ENCODE peak calls at places on chromosomes 16 and 17, in four cellular contexts. M is K562, W is GM12878, X is GM12891. F is an unnamed sample.

GRCh38 chr16:87474566-87474996 is 18.2 kb downstream of the ZCCHC14 start:
- DNase-seq in M (no peak), W (no peak), X (no peak), F (no peak)

GRCh38 chr17:2996208-2996855 is 67.1 kb downstream of the OR1D5 start:
- DNase-seq in M (no peak), W (no peak), X (no peak), F (no peak)

GRCh38 chr17:11031787-11032186 is 193.9 kb upstream of the PIRT start:
- DNase-seq in M (peak; percentile 3), W (no peak), X (no peak), F (no peak)

GRCh38 chr16:66711581-66711980 is 15.0 kb upstream of the CMTM4 start:
- DNase-seq in M (no peak), W (no peak), X (no peak), F (no peak)

GRCh38 chr17:72510454-72511016 is 389.7 kb downstream of the SOX9 start:
- DNase-seq in M (no peak), W (peak; percentile 92), X (no peak), F (no peak)

GRCh38 chr17:61157246-61157887 is 242.3 kb upstream of the TBX2 start:
- DNase-seq in M (no peak), W (no peak), X (no peak), F (no peak)

GRCh38 chr17:9575381-9576072 is at the start of gene STX8:
- DNase-seq in M (peak; percentile 79), W (peak; percentile 48), X (peak; percentile 69), F (peak; percentile 82)

GRCh38 chr17:75688209-75688771 is 21.2 kb downstream of the SAP30BP start:
- DNase-seq in M (no peak), W (no peak), X (no peak), F (peak; percentile 76)

GRCh38 chr17:76138234-76138895 is 2.7 kb downstream of the FOXJ1 start:
- DNase-seq in M (no peak), W (no peak), X (no peak), F (no peak)

GRCh38 chr17:16459850-16460550 is 32.0 kb downstream of the LRRC75A start:
- DNase-seq in M (no peak), W (no peak), X (no peak), F (no peak)

GRCh38 chr17:31788956-31789355 is 70.1 kb downstream of the COPRS start:
- DNase-seq in M (no peak), W (no peak), X (no peak), F (no peak)

GRCh38 chr16:75263963-75264445 is 12.6 kb upstream of the BCAR1 start:
- DNase-seq in M (no peak), W (no peak), X (no peak), F (no peak)

GRCh38 chr17:43801844-43802243 is 21.6 kb downstream of the CFAP97D1 start:
- DNase-seq in M (no peak), W (no peak), X (no peak), F (no peak)
- TF ChIP-seq SPI1 in M (no peak), W (no peak), X (no peak), F (no peak)

GRCh38 chr16:27220527-27220926 is 17.2 kb downstream of the KDM8 start:
- DNase-seq in M (no peak), W (no peak), X (no peak), F (no peak)

GRCh38 chr16:27220991-27221390 is 17.7 kb downstream of the KDM8 start:
- DNase-seq in M (no peak), W (no peak), X (no peak), F (no peak)

GRCh38 chr16:27218756-27219155 is 15.4 kb downstream of the KDM8 start:
- DNase-seq in M (no peak), W (no peak), X (no peak), F (no peak)

GRCh38 chr16:27219161-27219560 is 15.8 kb downstream of the KDM8 start:
- DNase-seq in M (no peak), W (no peak), X (no peak), F (no peak)

GRCh38 chr16:27220120-27220519 is 16.8 kb downstream of the KDM8 start:
- DNase-seq in M (no peak), W (no peak), X (no peak), F (no peak)
- TF ChIP-seq SPI1 in M (no peak), W (no peak), X (no peak), F (no peak)

GRCh38 chr17:59851431-59852375 is 41.0 kb downstream of the TUBD1 start:
- DNase-seq in M (no peak), W (no peak), X (no peak), F (no peak)

GRCh38 chr17:59848778-59849177 is 44.0 kb downstream of the TUBD1 start:
- DNase-seq in M (no peak), W (no peak), X (no peak), F (no peak)

GRCh38 chr17:59856859-59857794 is 35.6 kb downstream of the TUBD1 start:
- DNase-seq in M (no peak), W (no peak), X (no peak), F (no peak)

GRCh38 chr17:59858167-59858790 is 34.5 kb downstream of the TUBD1 start:
- DNase-seq in M (no peak), W (no peak), X (no peak), F (no peak)

DNA sequence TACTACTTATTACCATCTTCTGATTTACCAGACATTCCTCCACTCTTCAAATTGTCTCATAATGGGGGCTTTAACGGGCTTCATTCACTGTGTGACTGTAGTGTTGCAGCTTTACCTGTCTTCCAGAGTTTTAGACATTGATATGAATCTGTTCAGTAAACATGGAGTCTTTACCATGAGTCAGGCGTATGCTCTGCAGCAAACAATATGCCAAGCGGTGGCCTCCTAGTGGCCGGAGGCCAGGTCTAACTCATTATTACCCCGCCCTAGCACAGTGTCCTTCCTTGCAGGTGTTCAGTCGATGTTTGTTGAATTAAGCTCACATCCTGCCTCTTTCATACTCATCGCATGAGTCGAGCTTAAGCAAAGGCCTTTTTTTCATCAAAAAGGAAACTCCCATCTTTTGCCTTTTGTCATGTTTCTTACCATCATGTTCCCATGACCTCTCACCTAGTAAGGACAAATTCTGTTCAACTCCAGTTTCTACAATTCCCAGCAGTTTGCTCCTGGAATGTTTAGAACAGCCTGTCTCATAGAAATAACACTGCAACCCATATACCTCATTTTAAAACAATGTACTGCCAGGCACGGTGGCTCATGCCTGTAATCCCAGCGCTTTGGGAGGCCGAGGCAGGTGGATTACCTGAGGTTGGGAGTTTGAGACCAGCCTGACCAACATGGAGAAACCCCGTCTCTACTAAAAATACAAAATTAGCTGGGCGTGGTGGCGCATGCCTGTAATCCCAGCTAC is 39.4 kb downstream of the TUBD1 start:
- DNase-seq in M (peak; percentile 68), W (no peak), X (peak; percentile 23), F (peak; percentile 23)
- TF ChIP-seq SPI1 in M (no peak), W (no peak), X (no peak), F (no peak)

GRCh38 chr16:5062790-5063765 is 2.7 kb downstream of the C16orf89 start:
- DNase-seq in M (no peak), W (no peak), X (no peak), F (no peak)
- TF ChIP-seq SPI1 in M (no peak), W (peak; percentile 38), X (peak; percentile 28), F (peak; percentile 9)

DNA sequence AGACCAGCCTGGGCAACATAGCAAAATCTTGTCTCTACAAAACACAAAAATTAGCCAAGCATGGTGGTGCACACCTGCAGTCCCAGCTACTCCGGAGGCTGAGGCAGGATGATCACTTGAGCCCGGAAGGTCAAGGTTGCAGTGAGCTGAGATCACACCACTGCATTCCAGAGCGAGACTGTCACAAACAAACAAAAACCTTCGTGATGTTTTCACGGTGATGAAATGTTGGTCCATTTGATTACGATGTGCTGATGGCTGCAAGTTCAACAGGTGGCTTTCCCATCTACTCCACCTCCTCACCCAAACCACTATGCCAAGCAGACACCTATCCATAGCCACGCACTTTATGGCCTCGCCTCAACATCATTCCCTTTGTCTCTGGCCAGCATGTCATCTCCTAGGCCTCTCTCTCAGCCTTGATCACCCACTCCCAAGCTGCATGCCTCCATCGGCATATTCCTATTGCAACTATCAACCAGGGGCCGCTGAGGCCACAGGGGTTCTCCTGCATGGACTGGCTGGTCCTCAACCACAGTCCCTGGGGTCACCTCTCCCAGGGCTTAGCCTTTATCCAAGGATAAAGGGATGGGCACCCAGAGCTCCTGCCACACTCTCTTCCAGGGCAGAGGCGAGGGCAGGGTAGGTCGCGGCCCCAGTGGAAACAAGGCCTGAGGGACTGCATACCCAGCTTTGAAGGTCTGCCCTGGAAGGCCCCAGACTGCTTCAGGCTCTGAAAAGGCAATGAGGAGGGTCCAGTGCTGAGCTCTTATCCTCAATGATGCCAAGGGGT is 17.1 kb upstream of the ALOX15B start:
- DNase-seq in M (no peak), W (no peak), X (no peak), F (no peak)
- TF ChIP-seq SPI1 in M (no peak), W (no peak), X (no peak), F (no peak)

F was measured in HL-60.